ENCODE peak calls at places on chromosome 6, in nine cellular contexts. One of them, this sample, is unnamed.

GRCh38 chr6:3376064-3376463 is 80.8 kb downstream of the SLC22A23 start:
- DNase-seq in epithelial cell of esophagus: no peak
- DNase-seq in spleen: no peak
- DNase-seq in RWPE1: no peak
- DNase-seq in nephron progenitor cell: no peak
- DNase-seq in pancreas: no peak
- DNase-seq in Panc1: no peak
- DNase-seq in heart right ventricle: no peak
- DNase-seq in stomach: no peak
- DNase-seq in this sample: no peak

GRCh38 chr6:15674690-15675386 is 12.0 kb upstream of the DTNBP1 start:
- DNase-seq in epithelial cell of esophagus: no peak
- DNase-seq in spleen: no peak
- DNase-seq in RWPE1: no peak
- DNase-seq in nephron progenitor cell: peak
- DNase-seq in pancreas: no peak
- DNase-seq in Panc1: no peak
- DNase-seq in heart right ventricle: no peak
- DNase-seq in stomach: no peak
- DNase-seq in this sample: no peak

GRCh38 chr6:145895802-145896201 is 68.4 kb downstream of the SHPRH start:
- DNase-seq in epithelial cell of esophagus: peak
- DNase-seq in spleen: no peak
- DNase-seq in RWPE1: peak
- DNase-seq in nephron progenitor cell: no peak
- DNase-seq in pancreas: no peak
- DNase-seq in Panc1: no peak
- DNase-seq in heart right ventricle: no peak
- DNase-seq in stomach: no peak
- DNase-seq in this sample: no peak

GRCh38 chr6:9428416-9429172 is 986.3 kb downstream of the TFAP2A start:
- DNase-seq in epithelial cell of esophagus: peak
- DNase-seq in spleen: no peak
- DNase-seq in RWPE1: no peak
- DNase-seq in nephron progenitor cell: no peak
- DNase-seq in pancreas: no peak
- DNase-seq in Panc1: no peak
- DNase-seq in heart right ventricle: no peak
- DNase-seq in stomach: no peak
- DNase-seq in this sample: no peak

GRCh38 chr6:147986891-147987290 is 355.7 kb upstream of the SASH1 start:
- DNase-seq in epithelial cell of esophagus: no peak
- DNase-seq in spleen: no peak
- DNase-seq in RWPE1: no peak
- DNase-seq in nephron progenitor cell: no peak
- DNase-seq in pancreas: no peak
- DNase-seq in Panc1: no peak
- DNase-seq in heart right ventricle: no peak
- DNase-seq in stomach: no peak
- DNase-seq in this sample: no peak

GRCh38 chr6:116611020-116611419 is 5.3 kb upstream of the RSPH4A start:
- DNase-seq in epithelial cell of esophagus: peak
- DNase-seq in spleen: no peak
- DNase-seq in RWPE1: no peak
- DNase-seq in nephron progenitor cell: no peak
- DNase-seq in pancreas: no peak
- DNase-seq in Panc1: no peak
- DNase-seq in heart right ventricle: no peak
- DNase-seq in stomach: no peak
- DNase-seq in this sample: no peak

GRCh38 chr6:157556671-157557430 is 175.9 kb downstream of the ZDHHC14 start:
- DNase-seq in epithelial cell of esophagus: no peak
- DNase-seq in spleen: peak
- DNase-seq in RWPE1: no peak
- DNase-seq in nephron progenitor cell: no peak
- DNase-seq in pancreas: peak
- DNase-seq in Panc1: no peak
- DNase-seq in heart right ventricle: no peak
- DNase-seq in stomach: peak
- DNase-seq in this sample: no peak

GRCh38 chr6:13538084-13538483 is 36.3 kb upstream of the SIRT5 start:
- DNase-seq in epithelial cell of esophagus: peak
- DNase-seq in spleen: no peak
- DNase-seq in RWPE1: peak
- DNase-seq in nephron progenitor cell: no peak
- DNase-seq in pancreas: no peak
- DNase-seq in Panc1: no peak
- DNase-seq in heart right ventricle: no peak
- DNase-seq in stomach: no peak
- DNase-seq in this sample: no peak

GRCh38 chr6:119742188-119742803 is 392.7 kb upstream of the MAN1A1 start:
- DNase-seq in epithelial cell of esophagus: peak
- DNase-seq in spleen: peak
- DNase-seq in RWPE1: peak
- DNase-seq in nephron progenitor cell: peak
- DNase-seq in pancreas: peak
- DNase-seq in Panc1: peak
- DNase-seq in heart right ventricle: peak
- DNase-seq in stomach: peak
- DNase-seq in this sample: peak

GRCh38 chr6:109718991-109719390 is 27.9 kb downstream of the FIG4 start:
- DNase-seq in epithelial cell of esophagus: peak
- DNase-seq in spleen: no peak
- DNase-seq in RWPE1: no peak
- DNase-seq in nephron progenitor cell: no peak
- DNase-seq in pancreas: no peak
- DNase-seq in Panc1: no peak
- DNase-seq in heart right ventricle: no peak
- DNase-seq in stomach: no peak
- DNase-seq in this sample: no peak

GRCh38 chr6:41489284-41489851 is 56.8 kb upstream of the FOXP4 start:
- DNase-seq in epithelial cell of esophagus: no peak
- DNase-seq in spleen: peak
- DNase-seq in RWPE1: no peak
- DNase-seq in nephron progenitor cell: peak
- DNase-seq in pancreas: no peak
- DNase-seq in Panc1: no peak
- DNase-seq in heart right ventricle: no peak
- DNase-seq in stomach: no peak
- DNase-seq in this sample: no peak

GRCh38 chr6:99412065-99412464 is 13.0 kb downstream of the PNISR start:
- DNase-seq in epithelial cell of esophagus: no peak
- DNase-seq in spleen: no peak
- DNase-seq in RWPE1: no peak
- DNase-seq in nephron progenitor cell: no peak
- DNase-seq in pancreas: no peak
- DNase-seq in Panc1: no peak
- DNase-seq in heart right ventricle: no peak
- DNase-seq in stomach: no peak
- DNase-seq in this sample: no peak

GRCh38 chr6:73394577-73395354 is at the start of gene DDX43:
- DNase-seq in epithelial cell of esophagus: peak
- DNase-seq in spleen: peak
- DNase-seq in RWPE1: peak
- DNase-seq in nephron progenitor cell: no peak
- DNase-seq in pancreas: peak
- DNase-seq in Panc1: peak
- DNase-seq in heart right ventricle: peak
- DNase-seq in stomach: no peak
- DNase-seq in this sample: peak

GRCh38 chr6:137707038-137707589 is 159.9 kb upstream of the TNFAIP3 start:
- DNase-seq in epithelial cell of esophagus: no peak
- DNase-seq in spleen: no peak
- DNase-seq in RWPE1: no peak
- DNase-seq in nephron progenitor cell: no peak
- DNase-seq in pancreas: no peak
- DNase-seq in Panc1: no peak
- DNase-seq in heart right ventricle: no peak
- DNase-seq in stomach: no peak
- DNase-seq in this sample: no peak

GRCh38 chr6:137707590-137708360 is 159.3 kb upstream of the TNFAIP3 start:
- DNase-seq in epithelial cell of esophagus: peak
- DNase-seq in spleen: peak
- DNase-seq in RWPE1: peak
- DNase-seq in nephron progenitor cell: peak
- DNase-seq in pancreas: peak
- DNase-seq in Panc1: peak
- DNase-seq in heart right ventricle: peak
- DNase-seq in stomach: peak
- DNase-seq in this sample: peak

GRCh38 chr6:137706065-137706422 is 161.0 kb upstream of the TNFAIP3 start:
- DNase-seq in epithelial cell of esophagus: no peak
- DNase-seq in spleen: no peak
- DNase-seq in RWPE1: no peak
- DNase-seq in nephron progenitor cell: no peak
- DNase-seq in pancreas: no peak
- DNase-seq in Panc1: no peak
- DNase-seq in heart right ventricle: no peak
- DNase-seq in stomach: no peak
- DNase-seq in this sample: no peak

GRCh38 chr6:137709424-137710281 is 157.4 kb upstream of the TNFAIP3 start:
- DNase-seq in epithelial cell of esophagus: peak
- DNase-seq in spleen: no peak
- DNase-seq in RWPE1: no peak
- DNase-seq in nephron progenitor cell: no peak
- DNase-seq in pancreas: no peak
- DNase-seq in Panc1: no peak
- DNase-seq in heart right ventricle: no peak
- DNase-seq in stomach: no peak
- DNase-seq in this sample: no peak

DNA sequence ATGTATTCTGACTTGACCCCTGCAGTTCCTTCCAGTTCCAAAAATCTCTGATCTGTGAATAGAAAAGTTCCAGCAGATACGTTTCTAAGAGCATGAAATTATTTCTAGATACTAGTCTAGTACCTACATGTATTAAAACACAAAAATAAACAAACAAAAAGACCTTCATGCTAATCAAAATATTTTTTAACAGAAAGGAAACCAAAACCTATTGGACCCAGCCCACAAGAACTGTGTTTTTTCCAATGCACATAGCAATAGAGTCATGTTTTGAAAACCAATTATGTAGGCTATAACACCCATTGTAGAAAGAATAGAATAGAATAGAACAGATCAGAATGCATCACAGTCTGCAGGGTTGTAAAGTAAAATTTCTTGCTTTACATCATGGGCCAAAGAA is 158.6 kb upstream of the TNFAIP3 start:
- DNase-seq in epithelial cell of esophagus: no peak
- DNase-seq in spleen: no peak
- DNase-seq in RWPE1: no peak
- DNase-seq in nephron progenitor cell: no peak
- DNase-seq in pancreas: no peak
- DNase-seq in Panc1: no peak
- DNase-seq in heart right ventricle: no peak
- DNase-seq in stomach: no peak
- DNase-seq in this sample: no peak
- TF ChIP-seq CTCF in epithelial cell of esophagus: no peak
- TF ChIP-seq CTCF in spleen: no peak
- TF ChIP-seq CTCF in RWPE1: no peak
- TF ChIP-seq CTCF in nephron progenitor cell: no peak
- TF ChIP-seq CTCF in pancreas: no peak
- TF ChIP-seq CTCF in Panc1: no peak
- TF ChIP-seq CTCF in heart right ventricle: no peak
- TF ChIP-seq CTCF in stomach: no peak
- TF ChIP-seq CTCF in this sample: no peak

GRCh38 chr6:146931214-146931613 is 273.0 kb upstream of the STXBP5 start:
- DNase-seq in epithelial cell of esophagus: no peak
- DNase-seq in spleen: no peak
- DNase-seq in RWPE1: no peak
- DNase-seq in nephron progenitor cell: no peak
- DNase-seq in pancreas: no peak
- DNase-seq in Panc1: no peak
- DNase-seq in heart right ventricle: no peak
- DNase-seq in stomach: no peak
- DNase-seq in this sample: no peak
- TF ChIP-seq CTCF in epithelial cell of esophagus: peak
- TF ChIP-seq CTCF in spleen: no peak
- TF ChIP-seq CTCF in RWPE1: no peak
- TF ChIP-seq CTCF in nephron progenitor cell: no peak
- TF ChIP-seq CTCF in pancreas: no peak
- TF ChIP-seq CTCF in Panc1: peak
- TF ChIP-seq CTCF in heart right ventricle: no peak
- TF ChIP-seq CTCF in stomach: no peak
- TF ChIP-seq CTCF in this sample: no peak

DNA sequence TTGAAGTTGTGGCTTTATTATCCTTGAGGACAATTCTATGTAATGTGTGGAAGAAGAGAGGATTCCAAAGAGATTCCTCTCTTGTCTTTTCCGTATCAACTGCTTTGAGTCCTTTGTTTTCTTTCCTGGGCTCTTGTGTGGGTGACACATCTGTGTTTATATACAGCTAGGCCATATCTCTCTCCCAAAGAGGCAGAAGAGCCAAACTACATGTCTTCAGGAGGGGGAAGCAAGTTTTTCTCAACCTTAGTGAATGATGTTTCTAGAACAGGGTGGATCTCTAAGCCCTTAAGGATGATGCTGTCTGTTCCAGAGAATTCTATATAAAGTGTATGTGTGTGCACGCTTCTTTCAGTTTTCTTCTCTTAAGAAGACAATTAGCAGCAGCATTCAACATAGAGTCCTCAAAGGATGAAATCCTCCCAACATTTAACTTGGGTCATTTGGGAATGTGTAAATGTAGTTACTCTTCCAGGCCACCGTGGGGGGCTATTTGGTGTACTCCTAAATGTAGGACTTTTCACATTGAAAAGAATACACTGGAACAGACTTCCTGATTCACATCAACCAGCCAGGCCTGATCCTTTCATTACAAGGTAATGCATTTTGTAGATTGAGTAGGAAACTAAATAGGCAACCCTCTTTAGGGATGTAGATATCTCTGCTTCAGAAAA is 92.8 kb upstream of the EEF1E1 start:
- DNase-seq in epithelial cell of esophagus: no peak
- DNase-seq in spleen: no peak
- DNase-seq in RWPE1: no peak
- DNase-seq in nephron progenitor cell: no peak
- DNase-seq in pancreas: no peak
- DNase-seq in Panc1: no peak
- DNase-seq in heart right ventricle: no peak
- DNase-seq in stomach: no peak
- DNase-seq in this sample: no peak
- TF ChIP-seq CTCF in epithelial cell of esophagus: peak
- TF ChIP-seq CTCF in spleen: no peak
- TF ChIP-seq CTCF in RWPE1: no peak
- TF ChIP-seq CTCF in nephron progenitor cell: no peak
- TF ChIP-seq CTCF in pancreas: no peak
- TF ChIP-seq CTCF in Panc1: peak
- TF ChIP-seq CTCF in heart right ventricle: no peak
- TF ChIP-seq CTCF in stomach: no peak
- TF ChIP-seq CTCF in this sample: no peak

DNA sequence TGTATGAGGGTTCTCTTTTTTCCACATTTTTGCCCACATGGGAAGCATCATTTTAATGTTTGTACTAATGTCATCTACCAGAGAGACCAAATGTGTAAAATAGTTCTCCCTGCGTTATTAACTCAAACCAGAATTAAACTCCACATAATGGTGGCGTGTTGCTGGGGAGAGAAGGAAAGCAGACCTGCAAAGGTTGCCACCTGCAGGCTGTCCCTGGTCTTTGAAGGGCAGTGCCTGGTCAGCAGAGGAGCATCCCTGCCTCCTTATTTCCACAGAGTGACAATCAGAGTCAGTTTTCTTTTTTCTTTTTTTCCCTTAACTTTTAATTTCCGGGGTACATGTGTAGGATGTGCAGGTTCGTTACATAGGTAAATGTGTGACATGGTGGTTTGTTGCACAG is 214.5 kb downstream of the TBX18 start:
- DNase-seq in epithelial cell of esophagus: no peak
- DNase-seq in spleen: no peak
- DNase-seq in RWPE1: no peak
- DNase-seq in nephron progenitor cell: no peak
- DNase-seq in pancreas: no peak
- DNase-seq in Panc1: no peak
- DNase-seq in heart right ventricle: no peak
- DNase-seq in stomach: no peak
- DNase-seq in this sample: peak
- TF ChIP-seq CTCF in epithelial cell of esophagus: no peak
- TF ChIP-seq CTCF in spleen: no peak
- TF ChIP-seq CTCF in RWPE1: no peak
- TF ChIP-seq CTCF in nephron progenitor cell: peak
- TF ChIP-seq CTCF in pancreas: no peak
- TF ChIP-seq CTCF in Panc1: peak
- TF ChIP-seq CTCF in heart right ventricle: no peak
- TF ChIP-seq CTCF in stomach: no peak
- TF ChIP-seq CTCF in this sample: no peak